ENCODE peak calls at places on chromosomes 6 and 20, in nine cellular contexts. Q is heart left ventricle; P is endodermal cell; K is ovary; G is left lung; T is hepatocyte; J is transverse colon; O is tibial artery; A is CD8-positive, alpha-beta memory T cell. W is an unnamed sample.

GRCh38 chr20:77231-77630 is 10.2 kb upstream of the DEFB125 start:
- DNase-seq in O (no peak), T (no peak), G (no peak), P (no peak), K (no peak), A (no peak), J (no peak), Q (no peak), W (no peak)

GRCh38 chr6:37259191-37259590 is 1.2 kb upstream of the TMEM217 start:
- DNase-seq in Q (no peak), T (no peak), O (no peak), J (no peak), K (no peak), A (peak; percentile 7), P (no peak), G (no peak), W (no peak)

GRCh38 chr20:35776513-35777101 is 4.8 kb downstream of the PHF20 start:
- DNase-seq in O (peak; percentile 75), J (peak; percentile 50), K (no peak), Q (peak; percentile 47), G (no peak), A (no peak), P (no peak), T (peak; percentile 32), W (peak; percentile 64)

GRCh38 chr20:46512943-46513844 is at the start of gene ZNF334:
- DNase-seq in T (peak; percentile 90), P (peak; percentile 95), A (no peak), G (peak; percentile 38), J (peak; percentile 28), K (peak; percentile 86), Q (peak; percentile 47), O (peak; percentile 70), W (peak; percentile 64)

GRCh38 chr6:127854009-127854408 is 46.8 kb downstream of the THEMIS start:
- DNase-seq in K (no peak), A (no peak), O (no peak), T (no peak), P (no peak), J (no peak), Q (no peak), G (no peak), W (no peak)

GRCh38 chr6:35487653-35488516 is 9.0 kb downstream of the TEAD3 start:
- DNase-seq in O (peak; percentile 86), J (peak; percentile 84), A (no peak), G (no peak), P (peak; percentile 76), T (peak; percentile 60), K (peak; percentile 70), Q (no peak), W (no peak)

GRCh38 chr6:145502417-145502816 is 232.9 kb downstream of the EPM2A start:
- DNase-seq in P (no peak), O (no peak), G (no peak), A (no peak), Q (no peak), J (no peak), K (no peak), T (peak; percentile 48), W (no peak)

GRCh38 chr6:126267621-126268020 is 72.3 kb upstream of the CENPW start:
- DNase-seq in T (no peak), J (no peak), A (no peak), O (no peak), P (no peak), K (no peak), G (no peak), Q (no peak), W (no peak)

GRCh38 chr6:157220485-157220884 is 102.8 kb downstream of the TMEM242 start:
- DNase-seq in G (no peak), Q (no peak), J (no peak), P (no peak), K (no peak), T (no peak), A (no peak), O (peak; percentile 29), W (no peak)

GRCh38 chr20:50572922-50573777 is 63.0 kb downstream of the PTPN1 start:
- DNase-seq in G (no peak), P (no peak), T (no peak), J (no peak), A (no peak), Q (peak; percentile 56), K (peak; percentile 61), O (peak; percentile 94), W (peak; percentile 92)

GRCh38 chr20:35387334-35387733 is 24.4 kb downstream of the UQCC1 start:
- DNase-seq in T (no peak), O (no peak), P (no peak), A (no peak), G (no peak), Q (no peak), K (no peak), J (no peak), W (no peak)

GRCh38 chr20:48360338-48360698 is 467.5 kb downstream of the PREX1 start:
- DNase-seq in G (no peak), Q (no peak), A (no peak), P (no peak), J (peak; percentile 28), O (no peak), K (no peak), T (no peak), W (no peak)

GRCh38 chr6:141421378-141421777 is 711.3 kb upstream of the GJE1 start:
- DNase-seq in Q (no peak), J (no peak), T (no peak), P (no peak), O (no peak), K (no peak), G (no peak), A (no peak), W (no peak)

GRCh38 chr6:6515691-6516607 is 72.6 kb upstream of the LY86 start:
- DNase-seq in T (no peak), K (no peak), J (no peak), G (no peak), P (no peak), O (no peak), A (no peak), Q (no peak), W (no peak)

GRCh38 chr20:35302421-35303335 is 10.5 kb upstream of the FAM83C start:
- DNase-seq in G (no peak), T (peak; percentile 19), Q (no peak), K (no peak), J (no peak), A (no peak), O (no peak), P (no peak), W (no peak)

GRCh38 chr6:3531481-3531880 is 74.6 kb upstream of the SLC22A23 start:
- DNase-seq in T (no peak), K (no peak), A (no peak), Q (no peak), J (no peak), P (no peak), G (no peak), O (no peak), W (no peak)

GRCh38 chr6:159788757-159789376 is 535 bp downstream of the TCP1 start:
- DNase-seq in A (peak; percentile 24), O (peak; percentile 75), P (peak; percentile 65), J (peak; percentile 70), Q (peak; percentile 30), K (no peak), G (peak; percentile 59), T (peak; percentile 68), W (peak; percentile 42)

GRCh38 chr6:15265787-15266186 is 19.9 kb downstream of the JARID2 start:
- DNase-seq in Q (no peak), P (no peak), T (no peak), A (no peak), O (no peak), K (no peak), J (no peak), G (no peak), W (no peak)
- H3K4me1 ChIP-seq in Q (peaks cover 38% of the 10 kb centered on the region), P (peaks cover 43% of the 10 kb centered on the region), T (peaks cover 61% of the 10 kb centered on the region), A (peaks cover 61% of the 10 kb centered on the region), O (peaks cover 38% of the 10 kb centered on the region), K (peaks cover 40% of the 10 kb centered on the region), J (peaks cover 36% of the 10 kb centered on the region), G (peaks cover 22% of the 10 kb centered on the region), W (peaks cover 41% of the 10 kb centered on the region)

DNA sequence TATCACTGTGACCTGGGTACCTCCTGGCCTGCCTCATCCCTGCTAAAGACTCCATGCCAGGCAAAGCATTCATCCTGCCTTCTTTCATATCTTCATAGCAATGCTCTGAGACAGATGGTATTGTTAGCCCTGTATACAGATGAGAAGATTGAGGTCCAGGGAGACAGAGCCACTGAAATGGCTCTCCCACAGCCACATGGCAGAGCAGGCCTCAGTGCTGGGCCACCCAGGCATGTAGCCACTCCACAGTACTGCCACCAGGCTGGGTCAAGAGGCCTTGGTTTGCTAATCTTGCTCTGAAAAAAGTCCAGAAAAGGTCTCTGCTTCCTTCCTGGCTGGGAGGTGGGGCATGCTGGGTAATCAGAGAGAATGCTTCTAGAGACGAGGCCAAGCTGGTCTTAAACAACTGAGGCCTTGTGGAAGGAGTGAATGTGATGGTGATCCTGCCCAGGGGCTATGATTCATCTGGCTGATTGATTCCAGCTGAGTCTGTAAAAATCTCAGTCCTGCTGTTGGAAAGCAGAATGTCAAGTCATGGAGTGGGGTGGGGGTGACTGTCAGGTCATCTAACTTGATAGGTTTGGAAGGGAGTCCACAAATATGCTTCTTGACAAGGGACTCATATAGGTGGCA is 29.8 kb downstream of the HM13 start:
- DNase-seq in K (no peak), P (no peak), T (peak; percentile 82), O (no peak), Q (no peak), J (no peak), G (no peak), A (no peak), W (no peak)
- H3K4me1 ChIP-seq in K (no peaks in the 10 kb centered on the region), P (no peaks in the 10 kb centered on the region), T (peaks cover 22% of the 10 kb centered on the region), O (peaks cover 21% of the 10 kb centered on the region), Q (peaks cover 2% of the 10 kb centered on the region), J (no peaks in the 10 kb centered on the region), G (peaks cover 15% of the 10 kb centered on the region), A (peaks cover 9% of the 10 kb centered on the region), W (peaks cover 5% of the 10 kb centered on the region)

GRCh38 chr6:42378125-42378524 is 73.6 kb downstream of the TRERF1 start:
- DNase-seq in K (no peak), A (no peak), Q (no peak), T (no peak), O (no peak), P (no peak), G (no peak), J (no peak), W (no peak)

GRCh38 chr6:42383421-42384208 is 68.1 kb downstream of the TRERF1 start:
- DNase-seq in G (no peak), T (no peak), J (no peak), O (no peak), K (no peak), Q (no peak), A (no peak), P (no peak), W (no peak)

GRCh38 chr6:42378536-42378935 is 73.2 kb downstream of the TRERF1 start:
- DNase-seq in O (no peak), A (no peak), K (no peak), J (no peak), P (no peak), T (no peak), G (no peak), Q (no peak), W (no peak)

GRCh38 chr6:42381850-42382249 is 69.9 kb downstream of the TRERF1 start:
- DNase-seq in Q (no peak), G (no peak), T (no peak), K (no peak), A (no peak), P (no peak), O (no peak), J (no peak), W (no peak)

GRCh38 chr6:42380208-42380979 is 71.3 kb downstream of the TRERF1 start:
- DNase-seq in Q (no peak), O (no peak), J (no peak), K (no peak), P (no peak), G (no peak), T (no peak), A (no peak), W (no peak)
- H3K4me1 ChIP-seq in Q (no peaks in the 10 kb centered on the region), O (no peaks in the 10 kb centered on the region), J (no peaks in the 10 kb centered on the region), K (no peaks in the 10 kb centered on the region), P (no peaks in the 10 kb centered on the region), G (no peaks in the 10 kb centered on the region), T (no peaks in the 10 kb centered on the region), A (peaks cover 27% of the 10 kb centered on the region), W (no peaks in the 10 kb centered on the region)

GRCh38 chr20:32480361-32481199 is 104.6 kb downstream of the NOL4L start:
- DNase-seq in T (peak; percentile 62), J (no peak), Q (no peak), G (no peak), O (no peak), P (peak; percentile 48), K (peak; percentile 16), A (no peak), W (no peak)
- H3K4me1 ChIP-seq in T (peaks cover 66% of the 10 kb centered on the region), J (peaks cover 80% of the 10 kb centered on the region), Q (peaks cover 23% of the 10 kb centered on the region), G (peaks cover 38% of the 10 kb centered on the region), O (peaks cover 48% of the 10 kb centered on the region), P (peaks cover 14% of the 10 kb centered on the region), K (peaks cover 15% of the 10 kb centered on the region), A (peaks cover 52% of the 10 kb centered on the region), W (peaks cover 18% of the 10 kb centered on the region)